ENCODE peak calls at places on chromosomes 7 and 10, in seven cellular contexts. F, I, K, G, B, J and T are unnamed samples.

GRCh38 chr7:16881809-16882208 is at the start of gene AGR3:
- DNase-seq in F (no peak), I (no peak), K (no peak), G (no peak), B (no peak), J (no peak), T (no peak)

GRCh38 chr7:21108182-21108581 is 319.7 kb upstream of the SP4 start:
- DNase-seq in F (no peak), I (no peak), K (no peak), G (no peak), B (no peak), J (peak), T (no peak)

GRCh38 chr10:3783721-3784432 is 1.1 kb downstream of the KLF6 start:
- DNase-seq in F (peak), I (peak), K (no peak), G (peak), B (peak), J (peak), T (peak)

GRCh38 chr7:100220833-100221718 is 1.3 kb downstream of the PVRIG start:
- DNase-seq in F (peak), I (no peak), K (no peak), G (no peak), B (no peak), J (no peak), T (no peak)

GRCh38 chr10:22630229-22631174 is 83.9 kb downstream of the PIP4K2A start:
- DNase-seq in F (peak), I (no peak), K (no peak), G (no peak), B (no peak), J (no peak), T (no peak)

GRCh38 chr10:67666416-67667043 is 29.5 kb downstream of the CTNNA3 start:
- DNase-seq in F (peak), I (peak), K (no peak), G (no peak), B (no peak), J (peak), T (no peak)

GRCh38 chr10:10053051-10053450 is 964.6 kb upstream of the CELF2 start:
- DNase-seq in F (no peak), I (no peak), K (no peak), G (no peak), B (no peak), J (no peak), T (no peak)

GRCh38 chr7:47218378-47219176 is 363.3 kb downstream of the TNS3 start:
- DNase-seq in F (no peak), I (no peak), K (no peak), G (no peak), B (no peak), J (no peak), T (no peak)

GRCh38 chr10:80163741-80164341 is 31.3 kb downstream of the PLAC9 start:
- DNase-seq in F (no peak), I (peak), K (peak), G (peak), B (no peak), J (peak), T (no peak)

GRCh38 chr7:111532625-111533024 is 29.7 kb downstream of the IMMP2L start:
- DNase-seq in F (no peak), I (no peak), K (no peak), G (no peak), B (no peak), J (no peak), T (no peak)

GRCh38 chr10:27192284-27192683 is 37.1 kb downstream of the MASTL start:
- DNase-seq in F (no peak), I (peak), K (no peak), G (peak), B (no peak), J (peak), T (no peak)

GRCh38 chr10:50605280-50606270 is 18.2 kb downstream of the SGMS1 start:
- DNase-seq in F (peak), I (peak), K (peak), G (peak), B (peak), J (peak), T (no peak)

GRCh38 chr7:151673216-151673615 is 153.5 kb upstream of the RHEB start:
- DNase-seq in F (no peak), I (no peak), K (no peak), G (no peak), B (no peak), J (no peak), T (no peak)

GRCh38 chr10:33519130-33519860 is 184.8 kb upstream of the NRP1 start:
- DNase-seq in F (no peak), I (no peak), K (no peak), G (no peak), B (no peak), J (no peak), T (no peak)

GRCh38 chr7:101667399-101667798 is 38.3 kb upstream of the MYL10 start:
- DNase-seq in F (no peak), I (no peak), K (no peak), G (no peak), B (no peak), J (no peak), T (no peak)

GRCh38 chr7:2761131-2761624 is 73.2 kb downstream of the AMZ1 start:
- DNase-seq in F (no peak), I (no peak), K (no peak), G (no peak), B (no peak), J (no peak), T (no peak)

GRCh38 chr10:44293842-44294241 is 91.1 kb downstream of the CXCL12 start:
- DNase-seq in F (no peak), I (no peak), K (no peak), G (peak), B (peak), J (no peak), T (no peak)

GRCh38 chr10:70482982-70483760 is 4.6 kb downstream of the PALD1 start:
- DNase-seq in F (no peak), I (no peak), K (no peak), G (no peak), B (no peak), J (no peak), T (no peak)

GRCh38 chr10:79129361-79129997 is 60.7 kb downstream of the ZMIZ1 start:
- DNase-seq in F (no peak), I (no peak), K (no peak), G (no peak), B (no peak), J (peak), T (peak)

GRCh38 chr10:48589266-48589665 is 15.6 kb downstream of the ARHGAP22 start:
- DNase-seq in F (no peak), I (no peak), K (no peak), G (no peak), B (no peak), J (no peak), T (no peak)

GRCh38 chr10:93821051-93821772 is 63.5 kb downstream of the LGI1 start:
- DNase-seq in F (peak), I (peak), K (no peak), G (no peak), B (no peak), J (peak), T (no peak)

GRCh38 chr10:30625110-30625509 is 4.4 kb downstream of the LYZL2 start:
- DNase-seq in F (no peak), I (no peak), K (peak), G (no peak), B (no peak), J (no peak), T (no peak)

GRCh38 chr10:51269816-51270215 is 195.5 kb downstream of the PRKG1 start:
- DNase-seq in F (no peak), I (no peak), K (no peak), G (no peak), B (no peak), J (peak), T (no peak)

GRCh38 chr7:108598153-108598552 is 28.5 kb downstream of the DNAJB9 start:
- DNase-seq in F (no peak), I (no peak), K (no peak), G (no peak), B (no peak), J (no peak), T (peak)

GRCh38 chr7:132652507-132652906 is 76.2 kb upstream of the PLXNA4 start:
- DNase-seq in F (no peak), I (no peak), K (no peak), G (no peak), B (no peak), J (no peak), T (no peak)

GRCh38 chr7:134289423-134289822 is 27.3 kb downstream of the SLC35B4 start:
- DNase-seq in F (no peak), I (no peak), K (no peak), G (no peak), B (no peak), J (no peak), T (no peak)

GRCh38 chr7:134284952-134285351 is 31.8 kb downstream of the SLC35B4 start:
- DNase-seq in F (no peak), I (no peak), K (no peak), G (no peak), B (no peak), J (no peak), T (no peak)

GRCh38 chr7:134293029-134293740 is 23.5 kb downstream of the SLC35B4 start:
- DNase-seq in F (peak), I (no peak), K (no peak), G (no peak), B (no peak), J (no peak), T (no peak)

GRCh38 chr7:134288265-134288664 is 28.5 kb downstream of the SLC35B4 start:
- DNase-seq in F (no peak), I (no peak), K (no peak), G (no peak), B (no peak), J (no peak), T (no peak)

DNA sequence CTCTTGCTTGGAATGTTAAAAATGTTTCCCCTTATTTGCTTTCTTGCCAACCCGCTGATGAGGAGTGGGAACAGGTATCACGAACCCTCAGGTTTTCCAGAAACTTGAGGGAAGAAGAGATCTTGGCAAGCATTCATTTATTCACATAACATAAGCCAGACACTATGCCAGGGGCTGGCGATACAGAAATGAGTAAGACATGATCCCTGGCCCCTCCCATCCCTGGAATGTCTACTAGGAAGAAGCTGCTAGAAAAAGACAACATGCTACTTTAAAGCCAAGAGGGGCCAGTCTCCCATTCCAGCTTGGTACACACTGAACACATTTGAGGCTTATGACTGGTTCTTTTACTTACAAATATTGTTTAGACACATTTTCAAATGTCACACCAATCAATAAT is 26.4 kb downstream of the SLC35B4 start:
- DNase-seq in F (no peak), I (peak), K (no peak), G (no peak), B (no peak), J (peak), T (no peak)
- H3K4me3 ChIP-seq in F (no peak), I (no peak), K (no peak), G (no peak), B (no peak), J (no peak), T (no peak)

GRCh38 chr7:15505761-15506160 is 56.1 kb downstream of the AGMO start:
- DNase-seq in F (no peak), I (no peak), K (no peak), G (no peak), B (no peak), J (no peak), T (no peak)

GRCh38 chr7:15507235-15507634 is 54.6 kb downstream of the AGMO start:
- DNase-seq in F (no peak), I (peak), K (no peak), G (no peak), B (no peak), J (no peak), T (no peak)

GRCh38 chr7:15504376-15504775 is 57.4 kb downstream of the AGMO start:
- DNase-seq in F (no peak), I (no peak), K (no peak), G (no peak), B (no peak), J (no peak), T (no peak)

GRCh38 chr7:15507708-15508107 is 54.1 kb downstream of the AGMO start:
- DNase-seq in F (no peak), I (no peak), K (no peak), G (no peak), B (no peak), J (no peak), T (no peak)

GRCh38 chr7:15503603-15504280 is 58.1 kb downstream of the AGMO start:
- DNase-seq in F (no peak), I (no peak), K (no peak), G (no peak), B (no peak), J (peak), T (no peak)
- TF ChIP-seq CTCF in F (no peak), I (no peak), K (no peak), G (no peak), B (no peak), J (peak), T (no peak)

GRCh38 chr10:34730726-34731125 is 84.4 kb downstream of the PARD3 start:
- DNase-seq in F (no peak), I (no peak), K (no peak), G (no peak), B (no peak), J (no peak), T (no peak)

GRCh38 chr10:34731213-34731612 is 83.9 kb downstream of the PARD3 start:
- DNase-seq in F (no peak), I (no peak), K (no peak), G (no peak), B (no peak), J (peak), T (no peak)

GRCh38 chr10:34731885-34732701 is 83.0 kb downstream of the PARD3 start:
- DNase-seq in F (no peak), I (peak), K (no peak), G (no peak), B (no peak), J (peak), T (no peak)

GRCh38 chr10:34734918-34735317 is 80.2 kb downstream of the PARD3 start:
- DNase-seq in F (no peak), I (no peak), K (no peak), G (no peak), B (no peak), J (no peak), T (no peak)

DNA sequence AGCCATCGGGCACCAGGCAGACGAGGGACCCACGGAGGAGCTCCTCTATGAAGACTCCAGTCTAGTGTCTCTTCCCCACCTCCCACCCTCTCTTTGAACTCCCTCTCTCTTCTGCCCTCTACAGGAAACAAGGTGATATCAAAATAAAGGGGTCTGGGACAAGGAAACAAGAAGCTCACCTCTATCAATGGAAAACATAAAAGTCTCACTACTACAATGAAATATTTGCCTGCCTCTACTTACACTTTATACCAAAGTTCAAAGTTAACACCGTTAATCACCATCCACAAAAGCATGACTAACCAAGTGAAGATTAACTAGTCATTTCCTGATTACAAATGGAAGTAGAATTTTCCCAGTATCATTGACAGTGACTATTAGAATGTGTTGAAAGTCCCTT is 82.2 kb downstream of the PARD3 start:
- DNase-seq in F (no peak), I (peak), K (no peak), G (no peak), B (no peak), J (peak), T (no peak)
- H3K27ac ChIP-seq in F (no peak), I (peak), K (no peak), G (no peak), B (no peak), J (peak), T (no peak)

DNA sequence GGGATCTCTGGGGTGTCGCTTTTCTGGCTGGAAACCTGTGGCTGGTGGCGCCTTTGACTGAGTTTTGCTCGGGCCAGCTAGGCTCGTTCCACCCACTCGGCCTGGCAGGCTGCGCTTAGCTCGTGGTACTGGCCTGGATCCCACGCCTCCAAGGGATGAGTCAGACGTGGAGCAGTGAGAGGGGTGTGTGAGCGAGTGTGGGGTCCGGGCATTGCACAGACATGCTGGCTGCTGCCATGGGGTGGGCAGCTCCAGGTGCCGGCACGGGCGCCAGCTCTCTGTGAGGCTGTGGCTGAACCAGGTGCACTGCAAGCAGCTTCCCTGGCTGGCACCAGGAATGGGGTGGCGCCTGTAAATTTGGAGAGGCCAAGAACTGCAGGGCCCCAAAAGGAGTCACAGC is 63.1 kb upstream of the CACNA2D1 start:
- DNase-seq in F (no peak), I (no peak), K (peak), G (peak), B (no peak), J (no peak), T (no peak)
- H3K4me3 ChIP-seq in F (no peak), I (no peak), K (no peak), G (no peak), B (no peak), J (no peak), T (no peak)